ENCODE peak calls at places on chromosomes 3 and 15, in nine cellular contexts. One of them, this sample, is unnamed.
A peak's percentile ranks its signal among the peaks of the same experiment; 100 is the strongest.

GRCh38 chr3:12553921-12554391 is 2.9 kb upstream of the MKRN2 start:
- DNase-seq in left lung: no peak
- DNase-seq in OCI-LY7: peak; percentile 51
- DNase-seq in thoracic aorta: no peak
- DNase-seq in ovary: peak; percentile 15
- DNase-seq in adrenal gland: peak; percentile 24
- DNase-seq in endodermal cell: peak; percentile 63
- DNase-seq in neural progenitor cell: peak; percentile 24
- DNase-seq in upper lobe of right lung: no peak
- DNase-seq in this sample: no peak

GRCh38 chr15:60790641-60791040 is 311.7 kb upstream of the ICE2 start:
- DNase-seq in left lung: no peak
- DNase-seq in OCI-LY7: no peak
- DNase-seq in thoracic aorta: no peak
- DNase-seq in ovary: no peak
- DNase-seq in adrenal gland: no peak
- DNase-seq in endodermal cell: no peak
- DNase-seq in neural progenitor cell: no peak
- DNase-seq in upper lobe of right lung: no peak
- DNase-seq in this sample: no peak

GRCh38 chr15:32990071-32990470 is 204.4 kb downstream of the FMN1 start:
- DNase-seq in left lung: no peak
- DNase-seq in OCI-LY7: no peak
- DNase-seq in thoracic aorta: no peak
- DNase-seq in ovary: no peak
- DNase-seq in adrenal gland: no peak
- DNase-seq in endodermal cell: no peak
- DNase-seq in neural progenitor cell: no peak
- DNase-seq in upper lobe of right lung: no peak
- DNase-seq in this sample: no peak

GRCh38 chr15:50067254-50067653 is 51.8 kb downstream of the ATP8B4 start:
- DNase-seq in left lung: no peak
- DNase-seq in OCI-LY7: no peak
- DNase-seq in thoracic aorta: no peak
- DNase-seq in ovary: no peak
- DNase-seq in adrenal gland: no peak
- DNase-seq in endodermal cell: no peak
- DNase-seq in neural progenitor cell: no peak
- DNase-seq in upper lobe of right lung: no peak
- DNase-seq in this sample: no peak

GRCh38 chr3:156643729-156644389 is 30.5 kb upstream of the TIPARP start:
- DNase-seq in left lung: no peak
- DNase-seq in OCI-LY7: no peak
- DNase-seq in thoracic aorta: no peak
- DNase-seq in ovary: no peak
- DNase-seq in adrenal gland: no peak
- DNase-seq in endodermal cell: no peak
- DNase-seq in neural progenitor cell: no peak
- DNase-seq in upper lobe of right lung: no peak
- DNase-seq in this sample: no peak

GRCh38 chr15:68818671-68819450 is 1.8 kb downstream of the ANP32A start:
- DNase-seq in left lung: peak; percentile 91
- DNase-seq in OCI-LY7: peak; percentile 81
- DNase-seq in thoracic aorta: no peak
- DNase-seq in ovary: peak; percentile 42
- DNase-seq in adrenal gland: peak; percentile 58
- DNase-seq in endodermal cell: peak; percentile 87
- DNase-seq in neural progenitor cell: peak; percentile 78
- DNase-seq in upper lobe of right lung: peak; percentile 85
- DNase-seq in this sample: no peak

GRCh38 chr3:30290479-30290878 is 315.9 kb upstream of the TGFBR2 start:
- DNase-seq in left lung: peak; percentile 45
- DNase-seq in OCI-LY7: no peak
- DNase-seq in thoracic aorta: no peak
- DNase-seq in ovary: no peak
- DNase-seq in adrenal gland: no peak
- DNase-seq in endodermal cell: no peak
- DNase-seq in neural progenitor cell: no peak
- DNase-seq in upper lobe of right lung: no peak
- DNase-seq in this sample: no peak

GRCh38 chr3:49609314-49609713 is 55.0 kb downstream of the BSN start:
- DNase-seq in left lung: no peak
- DNase-seq in OCI-LY7: no peak
- DNase-seq in thoracic aorta: no peak
- DNase-seq in ovary: no peak
- DNase-seq in adrenal gland: no peak
- DNase-seq in endodermal cell: no peak
- DNase-seq in neural progenitor cell: no peak
- DNase-seq in upper lobe of right lung: peak; percentile 15
- DNase-seq in this sample: no peak

GRCh38 chr3:58627580-58627894 is 39.0 kb downstream of the FAM3D start:
- DNase-seq in left lung: no peak
- DNase-seq in OCI-LY7: no peak
- DNase-seq in thoracic aorta: no peak
- DNase-seq in ovary: peak; percentile 72
- DNase-seq in adrenal gland: peak; percentile 34
- DNase-seq in endodermal cell: no peak
- DNase-seq in neural progenitor cell: no peak
- DNase-seq in upper lobe of right lung: no peak
- DNase-seq in this sample: no peak

GRCh38 chr3:24683511-24684384 is 189.1 kb upstream of the THRB start:
- DNase-seq in left lung: no peak
- DNase-seq in OCI-LY7: no peak
- DNase-seq in thoracic aorta: no peak
- DNase-seq in ovary: no peak
- DNase-seq in adrenal gland: no peak
- DNase-seq in endodermal cell: no peak
- DNase-seq in neural progenitor cell: peak; percentile 30
- DNase-seq in upper lobe of right lung: no peak
- DNase-seq in this sample: peak; percentile 1

GRCh38 chr3:129329858-129330257 is 51.2 kb downstream of the HMCES start:
- DNase-seq in left lung: no peak
- DNase-seq in OCI-LY7: no peak
- DNase-seq in thoracic aorta: no peak
- DNase-seq in ovary: no peak
- DNase-seq in adrenal gland: no peak
- DNase-seq in endodermal cell: no peak
- DNase-seq in neural progenitor cell: no peak
- DNase-seq in upper lobe of right lung: no peak
- DNase-seq in this sample: no peak

GRCh38 chr3:102192575-102192974 is 242.2 kb upstream of the ZPLD1 start:
- DNase-seq in left lung: no peak
- DNase-seq in OCI-LY7: no peak
- DNase-seq in thoracic aorta: no peak
- DNase-seq in ovary: no peak
- DNase-seq in adrenal gland: no peak
- DNase-seq in endodermal cell: no peak
- DNase-seq in neural progenitor cell: no peak
- DNase-seq in upper lobe of right lung: no peak
- DNase-seq in this sample: no peak

GRCh38 chr3:130918328-130918727 is 24.4 kb downstream of the ATP2C1 start:
- DNase-seq in left lung: no peak
- DNase-seq in OCI-LY7: no peak
- DNase-seq in thoracic aorta: no peak
- DNase-seq in ovary: no peak
- DNase-seq in adrenal gland: no peak
- DNase-seq in endodermal cell: no peak
- DNase-seq in neural progenitor cell: no peak
- DNase-seq in upper lobe of right lung: no peak
- DNase-seq in this sample: no peak

GRCh38 chr3:130916507-130917167 is 22.8 kb downstream of the ATP2C1 start:
- DNase-seq in left lung: no peak
- DNase-seq in OCI-LY7: peak; percentile 48
- DNase-seq in thoracic aorta: no peak
- DNase-seq in ovary: no peak
- DNase-seq in adrenal gland: no peak
- DNase-seq in endodermal cell: no peak
- DNase-seq in neural progenitor cell: no peak
- DNase-seq in upper lobe of right lung: no peak
- DNase-seq in this sample: no peak

GRCh38 chr3:130915567-130916292 is 21.8 kb downstream of the ATP2C1 start:
- DNase-seq in left lung: no peak
- DNase-seq in OCI-LY7: no peak
- DNase-seq in thoracic aorta: no peak
- DNase-seq in ovary: no peak
- DNase-seq in adrenal gland: no peak
- DNase-seq in endodermal cell: no peak
- DNase-seq in neural progenitor cell: no peak
- DNase-seq in upper lobe of right lung: no peak
- DNase-seq in this sample: no peak
- H3K27ac ChIP-seq in left lung: no peak overlapping the region
- H3K27ac ChIP-seq in OCI-LY7: peak overlapping the region; percentile 84
- H3K27ac ChIP-seq in thoracic aorta: no peak overlapping the region
- H3K27ac ChIP-seq in ovary: no peak overlapping the region
- H3K27ac ChIP-seq in adrenal gland: no peak overlapping the region
- H3K27ac ChIP-seq in endodermal cell: peak overlapping the region; percentile 24
- H3K27ac ChIP-seq in neural progenitor cell: no peak overlapping the region
- H3K27ac ChIP-seq in upper lobe of right lung: no peak overlapping the region
- H3K27ac ChIP-seq in this sample: no peak overlapping the region

GRCh38 chr15:90597477-90598052 is 67.8 kb downstream of the CRTC3 start:
- DNase-seq in left lung: no peak
- DNase-seq in OCI-LY7: peak; percentile 70
- DNase-seq in thoracic aorta: no peak
- DNase-seq in ovary: no peak
- DNase-seq in adrenal gland: no peak
- DNase-seq in endodermal cell: no peak
- DNase-seq in neural progenitor cell: no peak
- DNase-seq in upper lobe of right lung: no peak
- DNase-seq in this sample: no peak
- H3K27ac ChIP-seq in left lung: peak overlapping the region; percentile 74
- H3K27ac ChIP-seq in OCI-LY7: peak overlapping the region; percentile 91
- H3K27ac ChIP-seq in thoracic aorta: peak overlapping the region; percentile 78
- H3K27ac ChIP-seq in ovary: no peak overlapping the region
- H3K27ac ChIP-seq in adrenal gland: peak overlapping the region; percentile 75
- H3K27ac ChIP-seq in endodermal cell: no peak overlapping the region
- H3K27ac ChIP-seq in neural progenitor cell: no peak overlapping the region
- H3K27ac ChIP-seq in upper lobe of right lung: peak overlapping the region; percentile 81
- H3K27ac ChIP-seq in this sample: peak overlapping the region; percentile 72

GRCh38 chr3:171825222-171825828 is 15.0 kb upstream of the PLD1 start:
- DNase-seq in left lung: no peak
- DNase-seq in OCI-LY7: no peak
- DNase-seq in thoracic aorta: no peak
- DNase-seq in ovary: no peak
- DNase-seq in adrenal gland: no peak
- DNase-seq in endodermal cell: no peak
- DNase-seq in neural progenitor cell: no peak
- DNase-seq in upper lobe of right lung: no peak
- DNase-seq in this sample: no peak
- H3K27ac ChIP-seq in left lung: no peak overlapping the region
- H3K27ac ChIP-seq in OCI-LY7: no peak overlapping the region
- H3K27ac ChIP-seq in thoracic aorta: no peak overlapping the region
- H3K27ac ChIP-seq in ovary: no peak overlapping the region
- H3K27ac ChIP-seq in adrenal gland: peak overlapping the region; percentile 58
- H3K27ac ChIP-seq in endodermal cell: no peak overlapping the region
- H3K27ac ChIP-seq in neural progenitor cell: no peak overlapping the region
- H3K27ac ChIP-seq in upper lobe of right lung: no peak overlapping the region
- H3K27ac ChIP-seq in this sample: peak overlapping the region; percentile 13

GRCh38 chr3:152910966-152911365 is 76.0 kb downstream of the P2RY1 start:
- DNase-seq in left lung: no peak
- DNase-seq in OCI-LY7: no peak
- DNase-seq in thoracic aorta: no peak
- DNase-seq in ovary: no peak
- DNase-seq in adrenal gland: no peak
- DNase-seq in endodermal cell: no peak
- DNase-seq in neural progenitor cell: no peak
- DNase-seq in upper lobe of right lung: no peak
- DNase-seq in this sample: no peak

GRCh38 chr3:152915695-152916094 is 80.8 kb downstream of the P2RY1 start:
- DNase-seq in left lung: no peak
- DNase-seq in OCI-LY7: no peak
- DNase-seq in thoracic aorta: no peak
- DNase-seq in ovary: no peak
- DNase-seq in adrenal gland: no peak
- DNase-seq in endodermal cell: no peak
- DNase-seq in neural progenitor cell: no peak
- DNase-seq in upper lobe of right lung: no peak
- DNase-seq in this sample: no peak

GRCh38 chr3:152922554-152922953 is 87.6 kb downstream of the P2RY1 start:
- DNase-seq in left lung: no peak
- DNase-seq in OCI-LY7: no peak
- DNase-seq in thoracic aorta: no peak
- DNase-seq in ovary: no peak
- DNase-seq in adrenal gland: no peak
- DNase-seq in endodermal cell: no peak
- DNase-seq in neural progenitor cell: no peak
- DNase-seq in upper lobe of right lung: no peak
- DNase-seq in this sample: no peak

GRCh38 chr3:152921351-152921750 is 86.4 kb downstream of the P2RY1 start:
- DNase-seq in left lung: no peak
- DNase-seq in OCI-LY7: no peak
- DNase-seq in thoracic aorta: no peak
- DNase-seq in ovary: no peak
- DNase-seq in adrenal gland: no peak
- DNase-seq in endodermal cell: no peak
- DNase-seq in neural progenitor cell: no peak
- DNase-seq in upper lobe of right lung: no peak
- DNase-seq in this sample: no peak

GRCh38 chr3:152916753-152917279 is 81.9 kb downstream of the P2RY1 start:
- DNase-seq in left lung: no peak
- DNase-seq in OCI-LY7: no peak
- DNase-seq in thoracic aorta: no peak
- DNase-seq in ovary: no peak
- DNase-seq in adrenal gland: no peak
- DNase-seq in endodermal cell: no peak
- DNase-seq in neural progenitor cell: no peak
- DNase-seq in upper lobe of right lung: no peak
- DNase-seq in this sample: no peak
- H3K27ac ChIP-seq in left lung: no peak overlapping the region
- H3K27ac ChIP-seq in OCI-LY7: no peak overlapping the region
- H3K27ac ChIP-seq in thoracic aorta: no peak overlapping the region
- H3K27ac ChIP-seq in ovary: no peak overlapping the region
- H3K27ac ChIP-seq in adrenal gland: no peak overlapping the region
- H3K27ac ChIP-seq in endodermal cell: no peak overlapping the region
- H3K27ac ChIP-seq in neural progenitor cell: no peak overlapping the region
- H3K27ac ChIP-seq in upper lobe of right lung: no peak overlapping the region
- H3K27ac ChIP-seq in this sample: no peak overlapping the region

GRCh38 chr15:99252326-99252725 is 1.0 kb downstream of the LRRC28 start:
- DNase-seq in left lung: no peak
- DNase-seq in OCI-LY7: peak; percentile 51
- DNase-seq in thoracic aorta: no peak
- DNase-seq in ovary: no peak
- DNase-seq in adrenal gland: no peak
- DNase-seq in endodermal cell: no peak
- DNase-seq in neural progenitor cell: no peak
- DNase-seq in upper lobe of right lung: no peak
- DNase-seq in this sample: no peak
- H3K27ac ChIP-seq in left lung: no peak overlapping the region
- H3K27ac ChIP-seq in OCI-LY7: peak overlapping the region; percentile 55
- H3K27ac ChIP-seq in thoracic aorta: no peak overlapping the region
- H3K27ac ChIP-seq in ovary: no peak overlapping the region
- H3K27ac ChIP-seq in adrenal gland: no peak overlapping the region
- H3K27ac ChIP-seq in endodermal cell: no peak overlapping the region
- H3K27ac ChIP-seq in neural progenitor cell: no peak overlapping the region
- H3K27ac ChIP-seq in upper lobe of right lung: no peak overlapping the region
- H3K27ac ChIP-seq in this sample: no peak overlapping the region

GRCh38 chr15:44034933-44035624 is 160.0 kb downstream of the FRMD5 start:
- DNase-seq in left lung: no peak
- DNase-seq in OCI-LY7: no peak
- DNase-seq in thoracic aorta: no peak
- DNase-seq in ovary: no peak
- DNase-seq in adrenal gland: no peak
- DNase-seq in endodermal cell: no peak
- DNase-seq in neural progenitor cell: no peak
- DNase-seq in upper lobe of right lung: no peak
- DNase-seq in this sample: no peak
- H3K27ac ChIP-seq in left lung: no peak overlapping the region
- H3K27ac ChIP-seq in OCI-LY7: no peak overlapping the region
- H3K27ac ChIP-seq in thoracic aorta: no peak overlapping the region
- H3K27ac ChIP-seq in ovary: no peak overlapping the region
- H3K27ac ChIP-seq in adrenal gland: no peak overlapping the region
- H3K27ac ChIP-seq in endodermal cell: no peak overlapping the region
- H3K27ac ChIP-seq in neural progenitor cell: no peak overlapping the region
- H3K27ac ChIP-seq in upper lobe of right lung: no peak overlapping the region
- H3K27ac ChIP-seq in this sample: peak overlapping the region; percentile 18